ENCODE peak calls at places on chromosome 2, in four cellular contexts. I is HFF-Myc; Q is cardiac muscle cell; J is CD8-positive, alpha-beta T cell. V is an unnamed sample.

GRCh38 chr2:119734051-119734450 is 25.7 kb upstream of the PTPN4 start:
- DNase-seq in Q (no peak), I (no peak), J (no peak), V (no peak)

GRCh38 chr2:113160962-113161361 is 12.8 kb upstream of the PSD4 start:
- DNase-seq in Q (no peak), I (no peak), J (no peak), V (no peak)

GRCh38 chr2:28713582-28714292 is 37.9 kb upstream of the PPP1CB start:
- DNase-seq in I (no peak), J (no peak), Q (no peak), V (peak)

GRCh38 chr2:75558132-75558530 is 2.6 kb downstream of the EVA1A start:
- DNase-seq in J (no peak), I (no peak), Q (no peak), V (no peak)

GRCh38 chr2:39218401-39218800 is 25.4 kb downstream of the CDKL4 start:
- DNase-seq in J (no peak), Q (no peak), I (no peak), V (no peak)

GRCh38 chr2:177165731-177166711 is 46.6 kb upstream of the HNRNPA3 start:
- DNase-seq in Q (no peak), J (no peak), I (no peak), V (peak)

GRCh38 chr2:85277416-85278158 is 50.2 kb downstream of the TGOLN2 start:
- DNase-seq in J (no peak), Q (peak), I (peak), V (peak)

GRCh38 chr2:121650554-121650930 is 1.3 kb upstream of the CLASP1 start:
- DNase-seq in J (peak), Q (peak), I (no peak), V (peak)

GRCh38 chr2:96109931-96110511 is 6.3 kb downstream of the ADRA2B start:
- DNase-seq in Q (no peak), I (no peak), J (no peak), V (no peak)

GRCh38 chr2:54107903-54108615 is 7.4 kb upstream of the ACYP2 start:
- DNase-seq in I (no peak), J (no peak), Q (no peak), V (no peak)

GRCh38 chr2:3505771-3506170 is 13.6 kb downstream of the ADI1 start:
- DNase-seq in I (no peak), Q (no peak), J (no peak), V (peak)

GRCh38 chr2:5360081-5360480 is 332.1 kb upstream of the SOX11 start:
- DNase-seq in Q (no peak), I (no peak), J (no peak), V (no peak)

GRCh38 chr2:106789185-106789584 is 96.8 kb downstream of the ST6GAL2 start:
- DNase-seq in I (no peak), Q (no peak), J (no peak), V (peak)

GRCh38 chr2:98039085-98039756 is 43.5 kb upstream of the TMEM131 start:
- DNase-seq in J (no peak), I (no peak), Q (no peak), V (no peak)

GRCh38 chr2:225008179-225008829 is 34.0 kb downstream of the DOCK10 start:
- DNase-seq in Q (no peak), J (no peak), I (no peak), V (no peak)

GRCh38 chr2:119407430-119408220 is 24.0 kb upstream of the TMEM37 start:
- DNase-seq in J (peak), Q (peak), I (no peak), V (peak)

GRCh38 chr2:189222440-189222839 is 42.9 kb upstream of the COL5A2 start:
- DNase-seq in J (no peak), I (no peak), Q (peak), V (peak)

GRCh38 chr2:190819835-190820234 is 60.8 kb upstream of the GLS start:
- DNase-seq in Q (peak), I (peak), J (no peak), V (no peak)

GRCh38 chr2:72988041-72988440 is 70.7 kb downstream of the EMX1 start:
- DNase-seq in I (no peak), Q (no peak), J (no peak), V (no peak)

GRCh38 chr2:207071820-207072219 is 93.9 kb downstream of the KLF7 start:
- DNase-seq in J (no peak), Q (no peak), I (no peak), V (no peak)

GRCh38 chr2:163011035-163011434 is 172.5 kb upstream of the KCNH7 start:
- DNase-seq in J (no peak), Q (no peak), I (no peak), V (no peak)

GRCh38 chr2:168510125-168510756 is 54.2 kb downstream of the CERS6 start:
- DNase-seq in J (no peak), I (no peak), Q (no peak), V (no peak)

GRCh38 chr2:240468300-240469238 is 33.1 kb downstream of the GPC1 start:
- DNase-seq in Q (no peak), I (no peak), J (peak), V (no peak)

GRCh38 chr2:207694811-207695281 is 16.6 kb upstream of the CCNYL1 start:
- DNase-seq in I (no peak), J (no peak), Q (no peak), V (peak)

GRCh38 chr2:162798407-162798806 is 40.2 kb downstream of the KCNH7 start:
- DNase-seq in I (no peak), J (no peak), Q (no peak), V (no peak)

GRCh38 chr2:8987413-8987812 is 16.1 kb downstream of the MBOAT2 start:
- DNase-seq in J (no peak), Q (no peak), I (no peak), V (no peak)

GRCh38 chr2:120883607-120884405 is 148.1 kb downstream of the GLI2 start:
- DNase-seq in Q (no peak), J (no peak), I (no peak), V (no peak)

GRCh38 chr2:98487806-98488189 is 43.1 kb downstream of the INPP4A start:
- DNase-seq in I (no peak), J (peak), Q (no peak), V (peak)

GRCh38 chr2:73006969-73007710 is 64.4 kb downstream of the SFXN5 start:
- DNase-seq in J (no peak), Q (no peak), I (no peak), V (peak)

GRCh38 chr2:164675698-164676097 is 54.4 kb upstream of the GRB14 start:
- DNase-seq in J (no peak), Q (peak), I (no peak), V (no peak)

GRCh38 chr2:233084488-233084887 is 24.3 kb downstream of the INPP5D start:
- DNase-seq in J (peak), Q (no peak), I (no peak), V (no peak)

GRCh38 chr2:238238311-238238765 is 1.5 kb downstream of the HES6 start:
- DNase-seq in I (no peak), Q (no peak), J (no peak), V (no peak)

GRCh38 chr2:240437861-240438809 is 2.7 kb downstream of the GPC1 start:
- DNase-seq in J (peak), I (no peak), Q (peak), V (peak)

GRCh38 chr2:189022492-189022891 is 48.3 kb downstream of the COL3A1 start:
- DNase-seq in Q (no peak), I (peak), J (no peak), V (peak)

GRCh38 chr2:239365782-239366435 is 34.9 kb downstream of the HDAC4 start:
- DNase-seq in I (no peak), J (no peak), Q (no peak), V (no peak)

GRCh38 chr2:14255135-14255820 is 377.2 kb upstream of the LRATD1 start:
- DNase-seq in J (no peak), I (no peak), Q (no peak), V (no peak)

GRCh38 chr2:234305846-234306245 is 191.0 kb downstream of the ARL4C start:
- DNase-seq in J (no peak), I (no peak), Q (no peak), V (peak)

GRCh38 chr2:46937457-46937856 is 21.9 kb upstream of the MCFD2 start:
- DNase-seq in J (no peak), Q (no peak), I (no peak), V (peak)

GRCh38 chr2:41933585-41934322 is 114.1 kb upstream of the PKDCC start:
- DNase-seq in J (no peak), I (no peak), Q (no peak), V (peak)

DNA sequence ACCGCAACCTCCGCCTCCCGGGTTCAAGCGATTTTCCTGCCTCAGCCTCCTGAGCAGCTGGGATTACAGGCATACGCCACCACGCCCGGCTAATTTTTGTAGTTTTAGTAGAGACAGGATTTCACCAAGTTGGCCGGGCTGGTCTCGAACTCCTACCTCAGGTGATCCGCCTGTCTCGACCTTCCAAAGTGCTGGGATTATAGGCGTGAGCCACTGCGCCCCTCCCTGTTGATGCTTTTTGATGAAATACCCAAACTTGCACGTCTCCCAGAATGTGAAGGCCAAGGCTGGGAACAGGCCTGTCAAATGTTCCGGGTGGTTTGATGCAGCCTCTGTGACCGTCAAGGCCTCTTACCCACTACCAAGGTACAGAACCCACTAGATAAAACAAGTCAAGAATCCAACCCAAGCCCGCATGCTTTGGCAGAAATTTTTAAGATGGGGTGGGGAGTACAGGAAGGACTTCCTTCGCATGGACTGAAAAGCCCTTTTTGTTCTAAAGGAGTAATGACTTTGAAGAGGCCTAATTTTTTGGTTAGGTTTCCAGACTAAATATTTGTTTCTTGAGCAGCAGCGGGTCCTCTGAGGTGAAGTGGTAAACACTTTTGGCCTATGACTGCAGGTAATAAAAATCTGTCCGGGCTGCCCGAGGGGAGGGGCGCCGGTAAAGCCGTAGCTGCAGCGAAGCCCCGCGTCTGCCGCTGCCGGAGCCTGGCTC is 3.7 kb upstream of the EVX2 start:
- DNase-seq in J (no peak), I (no peak), Q (no peak), V (no peak)
- H3K4me3 ChIP-seq in J (no peak), I (peak), Q (peak), V (no peak)

GRCh38 chr2:59885536-59885935 is 667.9 kb downstream of the BCL11A start:
- DNase-seq in Q (no peak), J (no peak), I (no peak), V (no peak)
- TF ChIP-seq CTCF in Q (no peak), J (no peak), I (no peak), V (no peak)

GRCh38 chr2:43218221-43218549 is 8.2 kb downstream of the ZFP36L2 start:
- DNase-seq in J (no peak), Q (no peak), I (no peak), V (peak)
- H3K4me3 ChIP-seq in J (peak), Q (peak), I (peak), V (no peak)

GRCh38 chr2:30947686-30948085 is 140.4 kb upstream of the CAPN13 start:
- DNase-seq in I (no peak), J (no peak), Q (no peak), V (no peak)

GRCh38 chr2:30948857-30949256 is 141.6 kb upstream of the CAPN13 start:
- DNase-seq in I (no peak), Q (peak), J (no peak), V (no peak)

GRCh38 chr2:30948120-30948519 is 140.9 kb upstream of the CAPN13 start:
- DNase-seq in J (no peak), I (no peak), Q (no peak), V (peak)

GRCh38 chr2:30949435-30949834 is 142.2 kb upstream of the CAPN13 start:
- DNase-seq in I (peak), J (no peak), Q (no peak), V (no peak)

DNA sequence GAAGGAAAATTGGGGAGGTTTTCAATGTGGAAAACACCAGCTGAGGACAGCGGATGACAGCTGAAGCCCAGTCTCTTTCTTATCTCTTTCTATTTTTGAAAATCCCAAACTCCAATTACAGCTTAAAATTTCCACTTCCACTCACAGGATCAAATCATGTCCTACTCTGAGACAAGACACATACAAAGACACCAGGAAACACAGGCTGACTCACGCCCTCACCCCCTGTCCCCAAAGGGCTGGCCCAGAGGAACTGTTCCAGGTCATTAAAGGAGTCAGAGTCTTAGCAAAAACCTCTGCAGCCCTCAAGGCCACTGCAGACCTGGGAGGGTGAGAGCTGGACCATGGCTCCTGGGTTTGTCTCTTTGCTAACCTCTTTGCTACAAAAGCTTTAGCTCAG is 143.1 kb upstream of the CAPN13 start:
- DNase-seq in J (no peak), Q (peak), I (no peak), V (no peak)
- TF ChIP-seq CTCF in J (no peak), Q (no peak), I (no peak), V (no peak)

GRCh38 chr2:218219934-218220333 is 2.9 kb downstream of the ARPC2 start:
- DNase-seq in Q (no peak), J (no peak), I (no peak), V (no peak)
- H3K4me3 ChIP-seq in Q (no peak), J (peak), I (peak), V (no peak)

GRCh38 chr2:192029089-192029488 is 165.6 kb downstream of the TMEFF2 start:
- DNase-seq in I (peak), Q (no peak), J (no peak), V (peak)
- TF ChIP-seq CTCF in I (peak), Q (no peak), J (no peak), V (peak)

V was measured in choroid plexus epithelial cell.